ENCODE peak calls at places on chromosomes 13 and 19, in six cellular contexts. A is heart right ventricle, O is dorsolateral prefrontal cortex, E is ovary, H is gastrocnemius medialis, W is endodermal cell. B is an unnamed sample.

GRCh38 chr13:46354143-46355087 is 32.6 kb downstream of the RUBCNL start:
- DNase-seq in A (no peak), O (no peak), E (no peak), H (no peak), W (no peak), B (no peak)

GRCh38 chr13:21043898-21044297 is 17.5 kb downstream of the LATS2 start:
- DNase-seq in A (no peak), O (no peak), E (no peak), H (no peak), W (no peak), B (no peak)

GRCh38 chr13:82011355-82011754 is 1670.4 kb upstream of the SPRY2 start:
- DNase-seq in A (no peak), O (no peak), E (no peak), H (no peak), W (no peak), B (no peak)

GRCh38 chr19:18504886-18505610 is 16.8 kb downstream of the ELL start:
- DNase-seq in A (no peak), O (no peak), E (no peak), H (no peak), W (no peak), B (no peak)

GRCh38 chr13:67867206-67867605 is 637.1 kb upstream of the PCDH9 start:
- DNase-seq in A (no peak), O (no peak), E (no peak), H (no peak), W (no peak), B (no peak)

GRCh38 chr19:4472174-4472974 is at the start of gene HDGFL2:
- DNase-seq in A (no peak), O (no peak), E (peak), H (no peak), W (no peak), B (no peak)

GRCh38 chr13:35723820-35724219 is 247.3 kb upstream of the MAB21L1 start:
- DNase-seq in A (peak), O (no peak), E (no peak), H (no peak), W (peak), B (no peak)

GRCh38 chr13:45728759-45729158 is 26.6 kb downstream of the CBY2 start:
- DNase-seq in A (no peak), O (no peak), E (no peak), H (no peak), W (peak), B (peak)

GRCh38 chr19:35041548-35042055 is at the start of gene HPN:
- DNase-seq in A (no peak), O (no peak), E (no peak), H (no peak), W (peak), B (no peak)

DNA sequence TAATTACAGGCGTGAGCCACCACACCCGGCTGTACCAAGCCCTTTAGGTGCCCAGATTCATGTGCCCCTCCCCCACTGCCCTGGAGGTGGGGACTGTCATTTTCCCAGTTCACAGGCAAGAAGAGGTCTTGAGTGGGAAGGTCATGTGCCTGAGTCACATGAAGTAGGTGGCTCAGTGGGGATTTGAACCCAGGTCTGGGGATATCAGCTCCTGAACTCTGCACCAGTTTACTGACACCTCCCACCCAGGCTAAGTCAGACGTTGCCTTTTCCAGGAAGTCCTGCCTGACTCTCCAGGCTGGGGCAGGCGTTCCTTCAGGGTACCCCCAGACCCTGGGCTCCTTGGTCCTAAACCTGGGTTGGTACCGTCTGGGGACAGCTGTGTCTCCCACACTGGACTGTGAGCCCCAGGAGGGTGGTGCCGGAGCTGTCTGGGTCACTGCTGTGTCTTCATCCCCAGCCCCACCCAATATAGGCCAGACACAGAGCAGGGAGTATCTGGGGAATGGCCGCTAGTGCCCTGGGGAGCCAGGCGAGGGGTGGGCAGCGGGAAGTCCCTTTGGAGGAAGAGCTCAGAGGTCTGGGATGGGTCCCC is 8.6 kb downstream of the VASP start:
- DNase-seq in A (no peak), O (no peak), E (no peak), H (no peak), W (no peak), B (no peak)
- H3K27ac ChIP-seq in A (peak), O (no peak), E (no peak), H (peak), W (no peak), B (no peak)

GRCh38 chr13:100860866-100861265 is 186.3 kb upstream of the TMTC4 start:
- DNase-seq in A (no peak), O (no peak), E (no peak), H (no peak), W (no peak), B (no peak)
- H3K4me3 ChIP-seq in A (no peak), O (no peak), E (no peak), H (no peak), W (no peak), B (no peak)

GRCh38 chr19:46656541-46656940 is 4.4 kb downstream of the DACT3 start:
- DNase-seq in A (no peak), O (no peak), E (no peak), H (no peak), W (no peak), B (no peak)
- H3K27ac ChIP-seq in A (no peak), O (no peak), E (no peak), H (no peak), W (no peak), B (peak)

GRCh38 chr19:39408392-39409206 is 2.0 kb downstream of the ZFP36 start:
- DNase-seq in A (peak), O (no peak), E (no peak), H (peak), W (peak), B (no peak)
- H3K4me3 ChIP-seq in A (peak), O (peak), E (peak), H (peak), W (peak), B (peak)

GRCh38 chr19:43779147-43779819 is 1.5 kb downstream of the KCNN4 start:
- DNase-seq in A (no peak), O (no peak), E (no peak), H (no peak), W (no peak), B (no peak)
- H3K27ac ChIP-seq in A (no peak), O (no peak), E (no peak), H (no peak), W (no peak), B (no peak)

GRCh38 chr13:25882732-25883357 is 169.0 kb downstream of the SHISA2 start:
- DNase-seq in A (no peak), O (no peak), E (no peak), H (no peak), W (peak), B (no peak)

GRCh38 chr13:25879466-25879865 is 172.3 kb downstream of the SHISA2 start:
- DNase-seq in A (no peak), O (no peak), E (no peak), H (no peak), W (no peak), B (no peak)

GRCh38 chr13:25885418-25885817 is 166.4 kb downstream of the SHISA2 start:
- DNase-seq in A (no peak), O (no peak), E (no peak), H (no peak), W (peak), B (no peak)

GRCh38 chr13:25881136-25881926 is 170.5 kb downstream of the SHISA2 start:
- DNase-seq in A (no peak), O (no peak), E (no peak), H (no peak), W (no peak), B (no peak)

DNA sequence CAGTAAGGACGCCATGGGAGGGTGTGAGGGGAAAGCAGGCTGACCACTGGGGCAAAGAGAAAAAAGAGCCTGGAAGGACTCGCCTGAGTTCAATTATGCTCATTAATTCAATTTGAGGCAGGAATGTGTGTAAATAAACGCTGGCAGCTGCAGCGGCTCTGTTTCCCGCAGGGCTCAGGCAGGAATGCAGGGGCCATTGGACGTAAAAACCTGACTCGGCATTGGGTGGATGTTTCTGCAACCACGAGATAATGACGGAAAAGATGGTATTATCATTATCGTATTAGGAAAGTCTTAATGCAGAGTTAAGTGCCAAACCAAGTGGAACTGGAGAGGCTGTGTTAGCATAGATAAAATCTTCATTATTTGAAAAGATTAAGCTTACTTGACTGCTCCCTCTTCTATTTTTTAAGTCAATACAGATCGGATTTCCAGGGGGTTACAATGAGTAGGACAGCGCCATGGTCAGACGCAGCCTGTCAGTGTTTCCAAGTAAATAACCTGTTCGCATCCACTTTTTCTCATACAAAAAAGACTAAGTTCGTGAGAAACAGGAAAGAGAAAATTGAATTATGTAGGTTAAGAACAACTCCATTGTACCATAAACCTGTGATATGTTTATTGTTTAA is 169.8 kb downstream of the SHISA2 start:
- DNase-seq in A (no peak), O (no peak), E (no peak), H (no peak), W (peak), B (no peak)
- H3K4me3 ChIP-seq in A (no peak), O (no peak), E (no peak), H (no peak), W (no peak), B (no peak)

DNA sequence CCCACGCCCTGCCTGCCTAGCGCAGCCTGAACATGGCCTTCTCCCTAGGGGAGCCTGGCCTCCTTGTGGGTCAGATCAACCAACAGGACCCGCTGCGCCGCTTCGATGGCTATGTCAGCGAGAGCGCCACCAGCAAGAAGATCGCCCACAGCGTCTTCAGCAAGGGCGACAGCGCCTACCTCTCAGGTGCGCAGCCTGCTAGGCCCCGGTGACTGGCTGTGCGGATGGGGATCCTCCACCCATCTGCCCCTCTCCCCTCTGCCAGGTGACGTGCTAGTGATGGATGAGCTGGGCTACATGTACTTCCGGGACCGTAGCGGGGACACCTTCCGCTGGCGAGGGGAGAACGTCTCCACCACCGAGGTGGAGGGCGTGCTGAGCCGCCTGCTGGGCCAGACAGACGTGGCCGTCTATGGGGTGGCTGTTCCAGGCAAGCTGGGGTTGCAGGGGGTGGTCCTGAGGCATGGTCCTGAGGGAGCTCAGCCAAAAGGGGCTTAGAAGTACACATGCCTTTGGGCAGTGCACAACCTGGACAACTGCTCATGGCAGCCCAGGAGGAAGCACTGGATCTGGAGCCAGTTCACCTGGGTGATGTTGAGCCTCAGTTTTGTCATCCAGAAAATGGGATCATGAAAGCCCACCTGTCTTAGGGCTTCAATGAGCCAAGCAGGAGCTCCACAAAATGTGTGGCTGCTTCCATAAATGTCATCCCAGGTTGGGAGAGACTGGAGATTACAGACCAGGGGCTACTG is 10.8 kb upstream of the PGLS start:
- DNase-seq in A (no peak), O (no peak), E (no peak), H (no peak), W (no peak), B (no peak)
- H3K27ac ChIP-seq in A (peak), O (no peak), E (peak), H (peak), W (peak), B (no peak)

DNA sequence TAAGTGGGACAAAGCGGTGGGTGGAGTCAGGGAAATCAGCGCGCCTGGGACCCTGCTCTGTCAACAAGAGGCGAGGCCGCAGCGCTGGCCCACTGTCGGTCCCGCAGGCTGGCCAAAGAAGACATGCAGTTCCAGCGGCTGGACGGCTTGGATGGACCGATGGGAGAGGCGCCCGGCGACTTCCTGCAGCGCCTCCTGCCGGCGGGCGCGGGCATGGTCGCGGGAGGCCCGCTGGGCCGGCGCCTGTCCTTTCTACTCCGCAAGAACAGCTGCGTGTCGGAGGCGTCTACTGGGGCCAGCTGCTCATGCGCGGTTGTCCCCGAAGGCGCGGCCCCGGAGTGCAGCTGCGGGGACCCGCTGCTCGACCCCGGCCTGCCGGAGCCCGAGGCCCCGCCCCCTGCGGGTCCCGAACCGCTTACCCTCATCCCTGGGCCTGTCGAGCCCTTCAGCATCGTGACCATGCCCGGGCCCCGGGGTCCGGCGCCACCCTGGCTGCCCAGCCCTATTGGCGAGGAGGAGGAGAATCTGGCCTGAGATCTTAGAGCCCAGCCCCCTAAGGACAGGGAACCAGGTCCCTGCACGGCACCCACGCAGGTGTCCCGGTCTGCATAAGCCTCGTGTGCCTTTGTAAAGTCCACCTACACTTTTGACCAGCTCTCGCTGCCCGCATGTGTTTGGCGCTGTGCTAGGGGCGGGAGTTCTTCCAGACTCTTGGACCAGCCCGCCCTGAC is 6.1 kb downstream of the BEST2 start:
- DNase-seq in A (peak), O (peak), E (peak), H (no peak), W (peak), B (no peak)
- H3K4me3 ChIP-seq in A (peak), O (peak), E (no peak), H (peak), W (peak), B (peak)

GRCh38 chr19:13089857-13090507 is 12.7 kb downstream of the LYL1 start:
- DNase-seq in A (no peak), O (no peak), E (peak), H (no peak), W (no peak), B (no peak)
- H3K27ac ChIP-seq in A (peak), O (peak), E (peak), H (peak), W (no peak), B (peak)

GRCh38 chr13:31918707-31919106 is 112.9 kb upstream of the FRY start:
- DNase-seq in A (no peak), O (no peak), E (no peak), H (no peak), W (no peak), B (no peak)
- H3K4me3 ChIP-seq in A (no peak), O (no peak), E (no peak), H (no peak), W (no peak), B (no peak)